ENCODE peak calls at places on chromosomes 7 and 10, in nine cellular contexts. O, Q, F, E, L, D, I, B and Y are unnamed samples.

GRCh38 chr10:119337796-119338432 is 130.5 kb downstream of the GRK5 start:
- DNase-seq in O (peak; percentile 83), Q (no peak), F (no peak), E (no peak), L (no peak), D (peak; percentile 52), I (no peak), B (no peak), Y (no peak)

GRCh38 chr10:102596506-102596971 is 47.7 kb upstream of the TRIM8 start:
- DNase-seq in O (peak; percentile 78), Q (no peak), F (peak; percentile 27), E (peak; percentile 63), L (no peak), D (peak; percentile 64), I (peak; percentile 54), B (no peak), Y (peak; percentile 66)

GRCh38 chr10:64977912-64978311 is 1456.7 kb downstream of the REEP3 start:
- DNase-seq in O (peak; percentile 2), Q (no peak), F (no peak), E (no peak), L (no peak), D (no peak), I (no peak), B (no peak), Y (no peak)

GRCh38 chr10:52871191-52871843 is 98.7 kb upstream of the MBL2 start:
- DNase-seq in O (no peak), Q (no peak), F (no peak), E (no peak), L (no peak), D (no peak), I (no peak), B (no peak), Y (no peak)

GRCh38 chr7:28183627-28184026 is 3.0 kb upstream of the JAZF1 start:
- DNase-seq in O (no peak), Q (no peak), F (no peak), E (no peak), L (no peak), D (peak; percentile 55), I (no peak), B (no peak), Y (peak; percentile 26)

GRCh38 chr7:44448922-44449321 is 41.5 kb downstream of the NUDCD3 start:
- DNase-seq in O (no peak), Q (no peak), F (no peak), E (no peak), L (no peak), D (no peak), I (no peak), B (no peak), Y (no peak)

GRCh38 chr7:155466814-155467675 is 9.1 kb downstream of the EN2 start:
- DNase-seq in O (no peak), Q (no peak), F (peak; percentile 55), E (peak; percentile 42), L (no peak), D (no peak), I (no peak), B (no peak), Y (no peak)

GRCh38 chr7:105388373-105389089 is at the start of gene SRPK2:
- DNase-seq in O (peak; percentile 52), Q (peak; percentile 79), F (peak; percentile 85), E (peak; percentile 85), L (no peak), D (peak; percentile 12), I (peak; percentile 80), B (no peak), Y (peak; percentile 67)

GRCh38 chr7:18684899-18685298 is 189.3 kb downstream of the HDAC9 start:
- DNase-seq in O (no peak), Q (no peak), F (no peak), E (no peak), L (no peak), D (peak; percentile 6), I (no peak), B (no peak), Y (no peak)

GRCh38 chr7:21767300-21767900 is 178.3 kb downstream of the CDCA7L start:
- DNase-seq in O (peak; percentile 83), Q (no peak), F (peak; percentile 7), E (peak; percentile 91), L (no peak), D (peak; percentile 55), I (peak; percentile 15), B (peak; percentile 38), Y (peak; percentile 88)

GRCh38 chr10:110547139-110547761 is 20.2 kb upstream of the SMC3 start:
- DNase-seq in O (peak; percentile 81), Q (no peak), F (peak; percentile 65), E (peak; percentile 67), L (no peak), D (peak; percentile 76), I (no peak), B (no peak), Y (peak; percentile 68)

GRCh38 chr7:149414745-149415390 is 46.0 kb downstream of the ZNF777 start:
- DNase-seq in O (peak; percentile 72), Q (no peak), F (peak; percentile 61), E (no peak), L (peak; percentile 44), D (peak; percentile 92), I (peak; percentile 48), B (peak; percentile 81), Y (no peak)

GRCh38 chr10:27535312-27535711 is 31.2 kb downstream of the RAB18 start:
- DNase-seq in O (no peak), Q (no peak), F (no peak), E (no peak), L (no peak), D (no peak), I (no peak), B (no peak), Y (no peak)

GRCh38 chr7:64946772-64947171 is 43.7 kb downstream of the ZNF273 start:
- DNase-seq in O (peak; percentile 4), Q (no peak), F (peak; percentile 21), E (no peak), L (no peak), D (peak; percentile 12), I (no peak), B (no peak), Y (no peak)

GRCh38 chr10:130189466-130190064 is 53.4 kb downstream of the GLRX3 start:
- DNase-seq in O (no peak), Q (no peak), F (peak; percentile 7), E (no peak), L (no peak), D (no peak), I (no peak), B (no peak), Y (no peak)

GRCh38 chr10:123009105-123009805 is 449 bp downstream of the ACADSB start:
- DNase-seq in O (no peak), Q (no peak), F (peak; percentile 27), E (peak; percentile 8), L (no peak), D (peak; percentile 4), I (peak; percentile 8), B (no peak), Y (peak; percentile 22)

GRCh38 chr7:148367701-148368475 is 222.7 kb upstream of the C7orf33 start:
- DNase-seq in O (no peak), Q (no peak), F (no peak), E (no peak), L (no peak), D (no peak), I (no peak), B (no peak), Y (no peak)

GRCh38 chr10:127149613-127150081 is 46.7 kb downstream of the INSYN2A start:
- DNase-seq in O (peak; percentile 11), Q (no peak), F (no peak), E (no peak), L (no peak), D (peak; percentile 54), I (no peak), B (no peak), Y (peak; percentile 63)

GRCh38 chr10:112115781-112116385 is 67.7 kb downstream of the GPAM start:
- DNase-seq in O (peak; percentile 12), Q (no peak), F (peak; percentile 40), E (peak; percentile 48), L (no peak), D (peak; percentile 28), I (no peak), B (no peak), Y (peak; percentile 58)
- TF ChIP-seq CTCF in O (peak; percentile 62), Q (peak; percentile 61), F (peak; percentile 75), E (peak; percentile 89), L (peak; percentile 88), D (peak; percentile 84), I (peak; percentile 63), B (peak; percentile 82), Y (peak; percentile 67)

GRCh38 chr10:103711351-103711994 is 143.9 kb downstream of the SH3PXD2A start:
- DNase-seq in O (no peak), Q (no peak), F (no peak), E (no peak), L (no peak), D (no peak), I (no peak), B (no peak), Y (no peak)
- TF ChIP-seq CTCF in O (peak; percentile 25), Q (peak; percentile 65), F (no peak), E (peak; percentile 9), L (no peak), D (peak; percentile 6), I (no peak), B (peak; percentile 17), Y (no peak)

DNA sequence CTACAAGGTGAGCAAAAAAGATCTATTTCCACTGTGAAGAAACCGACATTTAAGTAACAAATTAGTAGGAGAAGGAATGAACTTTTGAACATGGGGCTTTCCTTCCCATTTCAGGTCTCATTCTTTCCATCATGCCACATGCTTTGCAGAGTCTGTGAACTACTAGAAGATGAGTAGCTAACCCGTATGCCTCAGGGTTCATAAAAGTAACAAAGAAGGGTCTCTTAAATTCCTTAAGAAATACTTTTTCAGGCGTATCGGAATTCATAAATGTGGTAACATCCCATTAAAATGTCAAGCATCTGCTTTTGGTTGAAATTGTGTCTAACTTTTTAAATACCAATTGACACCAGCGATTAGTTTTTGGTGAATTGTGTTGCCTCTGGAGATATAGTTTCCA is 81.3 kb upstream of the TNS3 start:
- DNase-seq in O (no peak), Q (no peak), F (no peak), E (no peak), L (no peak), D (no peak), I (no peak), B (no peak), Y (no peak)
- TF ChIP-seq CTCF in O (no peak), Q (no peak), F (no peak), E (no peak), L (no peak), D (no peak), I (no peak), B (no peak), Y (no peak)

DNA sequence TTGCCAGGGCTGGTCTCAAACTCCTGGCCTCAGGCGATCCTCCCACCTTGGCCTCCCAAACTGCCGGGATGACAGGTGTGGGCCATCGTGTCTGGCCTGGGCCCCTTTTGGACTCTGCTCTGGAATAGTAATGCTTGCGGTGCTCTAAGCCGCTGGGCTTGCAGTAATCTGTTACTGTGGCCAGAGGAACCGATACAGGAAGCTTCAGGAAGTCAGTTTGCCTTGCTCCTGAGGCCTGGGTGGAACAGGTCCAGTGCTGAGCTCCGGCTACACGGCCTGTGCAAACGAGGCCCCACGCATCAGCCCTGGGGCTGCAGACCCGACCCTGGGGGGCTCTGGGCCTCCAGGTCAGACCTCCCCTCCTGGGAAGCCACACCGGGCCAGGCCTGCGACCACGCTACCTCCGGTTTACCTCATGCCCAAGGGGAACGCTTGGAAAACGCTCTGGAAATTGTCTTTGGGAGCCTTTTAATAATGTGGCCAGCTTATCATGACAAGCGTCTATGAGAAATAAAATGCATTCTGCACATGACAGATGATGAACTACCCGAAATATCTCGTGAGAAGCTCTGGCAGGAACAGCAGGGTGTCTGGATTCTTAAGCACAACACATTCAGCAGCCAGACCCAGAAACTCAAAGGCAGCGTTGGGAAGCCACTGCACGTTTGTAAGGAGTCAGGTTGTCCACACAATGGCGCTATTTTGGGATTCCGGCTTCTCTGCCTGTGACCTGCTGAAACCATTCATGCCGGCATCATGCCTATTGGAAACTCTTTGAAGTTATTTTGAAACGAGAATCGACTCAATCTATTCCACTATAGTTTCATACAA is 10.1 kb upstream of the ADAP1 start:
- DNase-seq in O (peak; percentile 60), Q (no peak), F (no peak), E (no peak), L (no peak), D (peak; percentile 59), I (peak; percentile 65), B (no peak), Y (peak; percentile 32)
- TF ChIP-seq CTCF in O (peak; percentile 22), Q (no peak), F (no peak), E (no peak), L (no peak), D (peak; percentile 38), I (peak; percentile 34), B (no peak), Y (no peak)